ENCODE peak calls at places on chromosomes 12 and 14, in six cellular contexts. I is PC-9, P is GM23248, D is MM.1S, F is GM23338, U is SK-N-SH. E is an unnamed sample. For H3F3A and H3K9me2, the result is how much of the 10 kb centered on the place peaks cover.

GRCh38 chr12:7512528-7512927 is 9.0 kb upstream of the CD163 start:
- DNase-seq in I (no peak), P (peak), D (no peak), F (peak), U (no peak), E (peak)

GRCh38 chr14:80523518-80524117 is 312.3 kb upstream of the DIO2 start:
- DNase-seq in I (no peak), P (peak), D (no peak), F (no peak), U (no peak), E (peak)

GRCh38 chr12:26264215-26264838 is 69.0 kb downstream of the SSPN start:
- DNase-seq in I (no peak), P (peak), D (no peak), F (no peak), U (no peak), E (no peak)

GRCh38 chr12:80352476-80352875 is 91.6 kb upstream of the PTPRQ start:
- DNase-seq in I (no peak), P (peak), D (no peak), F (peak), U (no peak), E (peak)

GRCh38 chr14:93084402-93084801 is 31.3 kb downstream of the ITPK1 start:
- DNase-seq in I (no peak), P (no peak), D (no peak), F (no peak), U (no peak), E (no peak)

GRCh38 chr12:102631274-102631673 is 150.9 kb upstream of the IGF1 start:
- DNase-seq in I (peak), P (peak), D (no peak), F (no peak), U (no peak), E (peak)

GRCh38 chr12:109645194-109645593 is 68.4 kb upstream of the FAM222A start:
- DNase-seq in I (no peak), P (no peak), D (no peak), F (no peak), U (peak), E (no peak)

GRCh38 chr12:51721281-51721940 is 127.1 kb downstream of the FIGNL2 start:
- DNase-seq in I (no peak), P (no peak), D (no peak), F (peak), U (peak), E (no peak)

GRCh38 chr12:50271724-50272247 is 11.5 kb downstream of the LIMA1 start:
- DNase-seq in I (no peak), P (peak), D (no peak), F (no peak), U (no peak), E (no peak)

GRCh38 chr12:122947352-122947792 is 18.9 kb downstream of the ABCB9 start:
- DNase-seq in I (no peak), P (peak), D (no peak), F (no peak), U (no peak), E (no peak)

GRCh38 chr14:58820032-58820431 is 182.3 kb downstream of the DACT1 start:
- DNase-seq in I (no peak), P (no peak), D (no peak), F (no peak), U (no peak), E (no peak)

GRCh38 chr12:41108032-41108431 is 80.1 kb upstream of the PDZRN4 start:
- DNase-seq in I (no peak), P (no peak), D (no peak), F (no peak), U (no peak), E (no peak)

GRCh38 chr14:100588671-100589070 is 1.5 kb upstream of the BEGAIN start:
- DNase-seq in I (no peak), P (no peak), D (no peak), F (no peak), U (no peak), E (no peak)

GRCh38 chr12:129036135-129036534 is 182.9 kb downstream of the GLT1D1 start:
- DNase-seq in I (no peak), P (no peak), D (no peak), F (no peak), U (no peak), E (no peak)

GRCh38 chr14:96584907-96585671 is 82.9 kb downstream of the PAPOLA start:
- DNase-seq in I (no peak), P (no peak), D (no peak), F (no peak), U (peak), E (no peak)

GRCh38 chr14:74595006-74595735 is 16.9 kb downstream of the LTBP2 start:
- DNase-seq in I (no peak), P (peak), D (no peak), F (no peak), U (peak), E (no peak)

GRCh38 chr12:21657336-21658077 is at the start of gene LDHB:
- DNase-seq in I (peak), P (peak), D (peak), F (peak), U (peak), E (peak)

GRCh38 chr12:123867141-123867540 is 105.0 kb downstream of the DNAH10 start:
- DNase-seq in I (no peak), P (no peak), D (no peak), F (no peak), U (no peak), E (no peak)

GRCh38 chr12:122067966-122068365 is 10.6 kb upstream of the MLXIP start:
- DNase-seq in I (no peak), P (no peak), D (peak), F (no peak), U (no peak), E (no peak)

GRCh38 chr12:115697341-115697740 is 580.2 kb downstream of the MED13L start:
- DNase-seq in I (no peak), P (no peak), D (no peak), F (no peak), U (no peak), E (no peak)

GRCh38 chr14:70658899-70659298 is 17.2 kb downstream of the TTC9 start:
- DNase-seq in I (no peak), P (no peak), D (no peak), F (no peak), U (no peak), E (no peak)

GRCh38 chr12:1842905-1843640 is 22.7 kb downstream of the LRTM2 start:
- DNase-seq in I (no peak), P (no peak), D (no peak), F (no peak), U (no peak), E (no peak)

GRCh38 chr14:64089920-64090319 is 204.3 kb downstream of the ESR2 start:
- DNase-seq in I (no peak), P (no peak), D (no peak), F (peak), U (no peak), E (no peak)

GRCh38 chr14:64095620-64096019 is 198.6 kb downstream of the ESR2 start:
- DNase-seq in I (no peak), P (peak), D (no peak), F (no peak), U (no peak), E (no peak)

GRCh38 chr14:64092338-64092737 is 201.8 kb downstream of the ESR2 start:
- DNase-seq in I (no peak), P (no peak), D (no peak), F (no peak), U (no peak), E (no peak)

GRCh38 chr14:64091217-64091616 is 203.0 kb downstream of the ESR2 start:
- DNase-seq in I (no peak), P (no peak), D (no peak), F (no peak), U (no peak), E (no peak)

DNA sequence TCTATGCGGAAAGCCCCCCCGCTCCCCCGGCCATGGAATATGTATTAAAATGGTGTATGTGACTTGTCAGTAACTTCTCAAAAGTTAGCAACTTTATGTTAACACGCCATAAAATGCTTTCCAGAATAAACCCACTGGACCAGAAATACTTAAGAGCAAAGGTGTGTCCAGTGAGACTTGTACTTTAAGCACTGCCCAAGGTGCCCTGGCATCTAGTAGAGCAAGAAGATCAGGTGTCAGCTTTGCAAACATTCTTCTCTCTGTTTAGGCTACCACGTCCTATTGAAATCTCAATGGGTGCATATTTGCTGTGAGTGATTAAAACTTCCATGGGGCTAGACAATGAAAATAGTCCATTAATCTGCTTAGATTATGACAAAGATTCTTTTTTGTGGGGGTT is 201.2 kb downstream of the ESR2 start:
- DNase-seq in I (peak), P (no peak), D (no peak), F (no peak), U (no peak), E (peak)
- H3F3A ChIP-seq in I (under half), P (under half), D (under half), F (under half), U (under half), E (under half)

GRCh38 chr14:35395283-35395682 is 9.3 kb downstream of the NFKBIA start:
- DNase-seq in I (no peak), P (no peak), D (no peak), F (no peak), U (no peak), E (no peak)
- H3K9me2 ChIP-seq in I (under half), P (under half), D (under half), F (under half), U (under half), E (under half)

GRCh38 chr12:29149691-29150382 is 759 bp downstream of the FAR2 start:
- DNase-seq in I (peak), P (no peak), D (no peak), F (peak), U (no peak), E (no peak)

GRCh38 chr12:29148958-29149690 is at the start of gene FAR2:
- DNase-seq in I (peak), P (peak), D (peak), F (peak), U (peak), E (peak)

GRCh38 chr12:29155079-29155478 is 6.0 kb downstream of the FAR2 start:
- DNase-seq in I (no peak), P (no peak), D (peak), F (no peak), U (peak), E (no peak)

GRCh38 chr12:29152223-29152868 is 3.3 kb downstream of the FAR2 start:
- DNase-seq in I (no peak), P (no peak), D (peak), F (no peak), U (no peak), E (no peak)

GRCh38 chr12:29153231-29153630 is 4.2 kb downstream of the FAR2 start:
- DNase-seq in I (no peak), P (no peak), D (peak), F (peak), U (no peak), E (no peak)
- H3K4me2 ChIP-seq in I (no peak), P (no peak), D (peak), F (peak), U (no peak), E (no peak)

DNA sequence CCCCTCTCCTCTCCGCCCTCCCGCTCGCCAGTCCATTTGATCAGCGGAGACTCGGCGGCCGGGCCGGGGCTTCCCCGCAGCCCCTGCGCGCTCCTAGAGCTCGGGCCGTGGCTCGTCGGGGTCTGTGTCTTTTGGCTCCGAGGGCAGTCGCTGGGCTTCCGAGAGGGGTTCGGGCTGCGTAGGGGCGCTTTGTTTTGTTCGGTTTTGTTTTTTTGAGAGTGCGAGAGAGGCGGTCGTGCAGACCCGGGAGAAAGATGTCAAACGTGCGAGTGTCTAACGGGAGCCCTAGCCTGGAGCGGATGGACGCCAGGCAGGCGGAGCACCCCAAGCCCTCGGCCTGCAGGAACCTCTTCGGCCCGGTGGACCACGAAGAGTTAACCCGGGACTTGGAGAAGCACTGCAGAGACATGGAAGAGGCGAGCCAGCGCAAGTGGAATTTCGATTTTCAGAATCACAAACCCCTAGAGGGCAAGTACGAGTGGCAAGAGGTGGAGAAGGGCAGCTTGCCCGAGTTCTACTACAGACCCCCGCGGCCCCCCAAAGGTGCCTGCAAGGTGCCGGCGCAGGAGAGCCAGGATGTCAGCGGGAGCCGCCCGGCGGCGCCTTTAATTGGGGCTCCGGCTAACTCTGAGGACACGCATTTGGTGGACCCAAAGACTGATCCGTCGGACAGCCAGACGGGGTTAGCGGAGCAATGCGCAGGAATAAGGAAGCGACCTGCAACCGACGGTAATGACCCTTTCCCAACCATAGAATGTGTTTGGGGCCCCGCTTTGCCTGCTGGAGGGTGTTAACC is 616 bp downstream of the CDKN1B start:
- DNase-seq in I (no peak), P (peak), D (peak), F (peak), U (peak), E (peak)
- H3F3A ChIP-seq in I (under half), P (half or more), D (half or more), F (under half), U (under half), E (under half)

DNA sequence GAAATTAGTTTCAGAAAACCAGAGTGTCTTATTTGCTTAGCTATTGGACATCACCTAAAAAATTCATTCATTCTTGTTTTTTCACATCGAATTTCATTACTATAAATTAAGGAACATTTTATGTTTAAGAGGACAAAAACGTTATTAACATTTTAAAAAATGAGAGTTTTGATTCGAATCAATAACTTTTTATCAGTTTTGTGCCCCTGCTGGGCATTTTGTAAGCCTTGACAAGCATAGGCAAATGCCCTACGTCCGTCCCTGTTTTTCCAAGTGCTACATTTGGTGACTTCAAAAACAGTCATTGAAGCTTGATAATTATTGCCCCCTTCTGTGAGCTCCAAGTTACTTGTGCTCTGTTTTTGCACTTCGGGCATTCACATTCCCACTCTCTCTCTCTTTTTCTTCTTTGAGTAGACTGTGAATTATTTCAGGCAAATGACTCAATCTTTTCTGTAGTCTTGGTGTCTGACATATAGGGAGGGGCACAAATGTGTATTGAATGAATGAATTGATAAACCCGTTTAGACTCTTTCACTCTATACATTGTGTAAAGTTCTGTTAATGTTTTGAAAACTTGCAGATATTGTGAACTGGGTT is 1.2 kb downstream of the APAF1 start:
- DNase-seq in I (no peak), P (peak), D (no peak), F (no peak), U (no peak), E (peak)
- H3K9me2 ChIP-seq in I (under half), P (under half), D (under half), F (under half), U (under half), E (under half)

GRCh38 chr12:96198970-96199369 is 4.8 kb downstream of the ELK3 start:
- DNase-seq in I (peak), P (peak), D (no peak), F (no peak), U (no peak), E (peak)
- H3K4me2 ChIP-seq in I (peak), P (peak), D (peak), F (no peak), U (peak), E (peak)

DNA sequence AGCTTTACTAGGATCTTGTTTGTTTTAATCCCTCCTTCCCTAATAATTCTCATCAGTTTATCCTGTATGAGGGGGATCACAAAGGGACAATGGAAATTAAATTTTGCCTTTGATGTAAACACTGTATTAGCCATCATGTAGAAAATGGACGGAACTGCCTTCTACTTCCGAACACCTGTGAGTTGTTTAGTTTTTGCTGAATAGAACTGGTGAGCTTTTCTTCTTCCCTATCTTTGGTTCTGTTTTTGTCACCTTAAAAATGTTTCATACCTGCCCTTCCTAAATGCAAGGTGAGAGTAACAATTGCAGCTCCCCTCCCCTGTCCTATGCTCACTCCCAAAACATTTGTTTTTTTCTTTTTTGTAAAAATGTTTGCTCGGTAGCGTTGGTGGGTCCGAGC is 7.6 kb downstream of the FOXA1 start:
- DNase-seq in I (no peak), P (no peak), D (no peak), F (no peak), U (no peak), E (no peak)
- H3F3A ChIP-seq in I (under half), P (under half), D (under half), F (under half), U (under half), E (under half)

DNA sequence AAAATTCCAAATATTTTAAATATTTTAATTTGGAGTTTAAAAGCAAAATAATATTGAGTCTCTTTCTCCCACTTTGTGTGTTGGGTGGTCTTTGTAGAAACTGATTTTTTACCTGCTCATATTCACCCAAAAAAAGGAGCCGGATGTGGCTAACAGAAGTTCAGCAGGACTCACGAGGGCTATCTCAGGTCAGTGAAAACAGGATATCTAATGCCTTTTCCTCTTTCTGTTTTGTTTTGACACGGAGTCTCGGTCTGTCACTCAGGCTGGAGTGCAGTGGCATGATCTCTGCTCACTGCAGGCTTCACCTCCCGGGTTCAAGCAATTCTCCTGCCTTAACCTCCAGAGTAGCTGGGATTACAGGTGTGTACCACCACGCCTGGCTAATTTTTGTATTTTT is 30.8 kb downstream of the COA8 start:
- DNase-seq in I (no peak), P (no peak), D (peak), F (no peak), U (no peak), E (no peak)
- H3K9me2 ChIP-seq in I (under half), P (under half), D (under half), F (under half), U (under half), E (under half)

GRCh38 chr12:31727197-31727596 is 1.6 kb downstream of the AMN1 start:
- DNase-seq in I (no peak), P (no peak), D (no peak), F (no peak), U (no peak), E (no peak)

GRCh38 chr12:31726575-31726974 is 2.2 kb downstream of the AMN1 start:
- DNase-seq in I (no peak), P (no peak), D (no peak), F (no peak), U (no peak), E (no peak)

GRCh38 chr12:31722580-31722979 is 6.2 kb downstream of the AMN1 start:
- DNase-seq in I (no peak), P (no peak), D (no peak), F (no peak), U (no peak), E (no peak)

GRCh38 chr12:31728289-31728916 is 418 bp downstream of the AMN1 start:
- DNase-seq in I (no peak), P (peak), D (no peak), F (peak), U (peak), E (no peak)

GRCh38 chr12:31724597-31724996 is 4.2 kb downstream of the AMN1 start:
- DNase-seq in I (no peak), P (no peak), D (no peak), F (no peak), U (no peak), E (no peak)
- H3K4me2 ChIP-seq in I (no peak), P (no peak), D (no peak), F (no peak), U (no peak), E (no peak)

E was measured in PC-3.